ENCODE peak calls at places on chromosomes 16 and 17, in seven cellular contexts. K is HCT116, Y is cardiac muscle cell, W is MM.1S, H is ascending aorta, L is GM23248, N is body of pancreas. B is an unnamed sample.

GRCh38 chr16:424033-424622 is 1.3 kb upstream of the RAB11FIP3 start:
- DNase-seq in K (no peak), Y (peak; percentile 99), W (no peak), H (peak; percentile 94), L (peak; percentile 99), N (peak; percentile 46), B (peak; percentile 29)

GRCh38 chr17:53979991-53980390 is 157.3 kb downstream of the KIF2B start:
- DNase-seq in K (no peak), Y (no peak), W (no peak), H (no peak), L (no peak), N (no peak), B (no peak)

GRCh38 chr17:78563189-78564145 is 13.7 kb downstream of the DNAH17 start:
- DNase-seq in K (no peak), Y (peak; percentile 43), W (no peak), H (no peak), L (peak; percentile 28), N (peak; percentile 49), B (no peak)

GRCh38 chr16:59886021-59886420 is 1151.9 kb upstream of the GOT2 start:
- DNase-seq in K (no peak), Y (peak; percentile 58), W (no peak), H (no peak), L (peak; percentile 71), N (peak; percentile 33), B (no peak)

GRCh38 chr16:25210758-25211157 is 6.0 kb upstream of the AQP8 start:
- DNase-seq in K (no peak), Y (peak; percentile 54), W (no peak), H (no peak), L (peak; percentile 63), N (no peak), B (no peak)

GRCh38 chr16:24491721-24492120 is 47.6 kb upstream of the RBBP6 start:
- DNase-seq in K (no peak), Y (no peak), W (no peak), H (no peak), L (peak; percentile 56), N (no peak), B (no peak)

GRCh38 chr17:62562656-62563055 is 64.8 kb upstream of the MRC2 start:
- DNase-seq in K (peak; percentile 73), Y (peak; percentile 78), W (no peak), H (no peak), L (peak; percentile 59), N (no peak), B (no peak)

GRCh38 chr16:79320956-79321355 is 279.6 kb downstream of the MAF start:
- DNase-seq in K (no peak), Y (no peak), W (no peak), H (no peak), L (no peak), N (no peak), B (no peak)

GRCh38 chr16:54506691-54507090 is 220.1 kb upstream of the IRX3 start:
- DNase-seq in K (no peak), Y (no peak), W (no peak), H (no peak), L (no peak), N (no peak), B (no peak)

GRCh38 chr16:28130099-28131088 is 66.9 kb upstream of the GSG1L start:
- DNase-seq in K (no peak), Y (no peak), W (no peak), H (no peak), L (peak; percentile 60), N (no peak), B (no peak)

GRCh38 chr17:41705271-41705991 is 6.7 kb upstream of the GAST start:
- DNase-seq in K (no peak), Y (peak; percentile 49), W (no peak), H (no peak), L (no peak), N (no peak), B (no peak)

GRCh38 chr16:59440502-59440901 is 706.4 kb upstream of the GOT2 start:
- DNase-seq in K (no peak), Y (no peak), W (no peak), H (no peak), L (no peak), N (no peak), B (no peak)

GRCh38 chr16:590165-590874 is 454 bp downstream of the RAB40C start:
- DNase-seq in K (no peak), Y (peak; percentile 64), W (no peak), H (no peak), L (peak; percentile 88), N (no peak), B (no peak)

GRCh38 chr16:21684199-21684598 is 20.4 kb downstream of the OTOA start:
- DNase-seq in K (peak; percentile 4), Y (peak; percentile 6), W (no peak), H (no peak), L (peak; percentile 17), N (peak; percentile 20), B (no peak)

GRCh38 chr16:22353933-22354541 is 20.4 kb downstream of the CDR2 start:
- DNase-seq in K (no peak), Y (no peak), W (no peak), H (no peak), L (no peak), N (no peak), B (no peak)

GRCh38 chr16:83113317-83113716 is 486.5 kb downstream of the CDH13 start:
- DNase-seq in K (no peak), Y (peak; percentile 51), W (no peak), H (no peak), L (peak; percentile 41), N (peak; percentile 35), B (peak; percentile 70)

GRCh38 chr17:62753562-62753961 is 54.6 kb downstream of the MARCHF10 start:
- DNase-seq in K (no peak), Y (no peak), W (no peak), H (no peak), L (no peak), N (no peak), B (no peak)

GRCh38 chr17:10271004-10271620 is 72.7 kb upstream of the GAS7 start:
- DNase-seq in K (no peak), Y (peak; percentile 89), W (no peak), H (no peak), L (peak; percentile 82), N (no peak), B (no peak)

GRCh38 chr16:87846705-87847466 is 22.4 kb downstream of the SLC7A5 start:
- DNase-seq in K (no peak), Y (no peak), W (no peak), H (no peak), L (no peak), N (no peak), B (no peak)

GRCh38 chr17:71402661-71403141 is 718.1 kb upstream of the SOX9 start:
- DNase-seq in K (no peak), Y (no peak), W (peak; percentile 17), H (no peak), L (no peak), N (peak; percentile 5), B (no peak)

GRCh38 chr16:13873835-13874438 is 46.0 kb upstream of the ERCC4 start:
- DNase-seq in K (peak; percentile 28), Y (peak; percentile 49), W (no peak), H (no peak), L (peak; percentile 21), N (no peak), B (no peak)

GRCh38 chr17:78990349-78991016 is 10.8 kb upstream of the LGALS3BP start:
- DNase-seq in K (no peak), Y (no peak), W (no peak), H (no peak), L (no peak), N (peak; percentile 8), B (no peak)

GRCh38 chr17:44439168-44439567 is 49.7 kb upstream of the ITGA2B start:
- DNase-seq in K (no peak), Y (no peak), W (no peak), H (no peak), L (no peak), N (no peak), B (no peak)
- H3K27ac ChIP-seq in K (no peak overlapping the region), Y (peak overlapping the region; percentile 79), W (no peak overlapping the region), H (no peak overlapping the region), L (no peak overlapping the region), N (no peak overlapping the region), B (no peak overlapping the region)

DNA sequence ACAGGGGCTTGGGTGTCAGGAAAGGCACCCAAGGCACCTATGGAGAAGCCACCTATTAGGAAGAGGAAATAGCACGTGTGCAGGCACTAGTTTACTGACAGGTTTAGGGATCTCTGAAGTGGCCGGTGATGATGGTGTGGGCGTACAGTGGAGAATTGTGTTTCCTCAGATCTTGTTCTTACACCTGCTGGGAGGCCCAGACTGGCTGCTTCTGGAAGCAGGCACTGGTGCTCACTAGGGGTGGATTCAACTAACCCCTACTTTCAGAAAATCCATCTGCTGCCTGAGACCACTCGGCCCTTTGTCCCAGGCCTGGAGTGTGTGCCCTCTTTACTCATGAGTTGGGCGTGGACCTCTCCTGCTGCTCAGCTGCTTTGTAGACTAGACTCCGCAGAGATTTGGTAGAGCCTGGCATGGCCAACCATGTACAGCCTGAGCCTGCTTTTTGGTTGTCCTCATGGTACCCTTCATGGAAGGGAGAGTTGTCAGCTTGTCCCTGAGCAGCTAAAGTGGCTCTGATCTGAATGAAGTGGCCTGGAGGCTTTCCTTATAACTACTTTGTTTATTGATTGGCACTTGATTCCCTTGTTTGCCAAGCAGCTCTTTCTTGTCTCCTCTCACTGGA is 1.4 kb downstream of the EDC4 start:
- DNase-seq in K (no peak), Y (no peak), W (no peak), H (no peak), L (peak; percentile 39), N (no peak), B (no peak)
- H3K27ac ChIP-seq in K (no peak overlapping the region), Y (no peak overlapping the region), W (no peak overlapping the region), H (no peak overlapping the region), L (peak overlapping the region; percentile 71), N (no peak overlapping the region), B (no peak overlapping the region)

GRCh38 chr16:30779596-30779995 is 7.4 kb downstream of the ZNF629 start:
- DNase-seq in K (no peak), Y (no peak), W (no peak), H (no peak), L (no peak), N (no peak), B (no peak)
- H3K27ac ChIP-seq in K (no peak overlapping the region), Y (peak overlapping the region; percentile 82), W (no peak overlapping the region), H (no peak overlapping the region), L (no peak overlapping the region), N (no peak overlapping the region), B (no peak overlapping the region)

DNA sequence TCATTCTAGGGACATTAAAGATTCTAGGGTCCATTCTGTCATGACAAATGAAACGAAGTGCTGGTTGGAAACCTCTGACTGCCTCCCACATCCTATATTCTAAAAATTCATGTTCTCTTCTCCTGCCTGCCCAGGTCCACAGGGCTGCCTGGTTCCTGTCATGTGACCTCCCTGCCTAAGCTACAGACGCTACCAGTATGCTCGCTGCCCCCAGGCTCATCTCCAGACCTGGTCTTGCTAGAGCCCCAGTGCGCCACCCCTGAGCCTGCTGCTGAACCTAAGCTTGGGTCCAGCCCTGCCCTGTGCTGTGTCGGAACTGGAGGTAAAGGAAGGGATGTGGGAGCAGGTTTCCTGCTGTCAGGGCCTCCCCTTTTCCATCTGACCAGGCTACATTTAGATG is 231.6 kb upstream of the CDH5 start:
- DNase-seq in K (no peak), Y (no peak), W (no peak), H (no peak), L (no peak), N (no peak), B (no peak)
- H3K27ac ChIP-seq in K (no peak overlapping the region), Y (no peak overlapping the region), W (no peak overlapping the region), H (no peak overlapping the region), L (no peak overlapping the region), N (no peak overlapping the region), B (no peak overlapping the region)

GRCh38 chr16:85759631-85760419 is 8.9 kb upstream of the C16orf74 start:
- DNase-seq in K (no peak), Y (no peak), W (no peak), H (no peak), L (peak; percentile 20), N (peak; percentile 72), B (no peak)
- H3K27ac ChIP-seq in K (no peak overlapping the region), Y (no peak overlapping the region), W (no peak overlapping the region), H (no peak overlapping the region), L (no peak overlapping the region), N (no peak overlapping the region), B (no peak overlapping the region)